ENCODE peak calls at places on chromosome 11, in seven cellular contexts. One of them, this sample, is unnamed.

GRCh38 chr11:112628676-112629075 is 332.5 kb upstream of the NCAM1 start:
- DNase-seq in activated CD4-positive, alpha-beta T cell treated with anti-CD3 and anti-CD28 coated beads, Interleukin-2, amount 50 U/mL, for 4 hours: no peak
- DNase-seq in A549: no peak
- DNase-seq in cardiac muscle cell: no peak
- DNase-seq in EH: no peak
- DNase-seq in dorsolateral prefrontal cortex: no peak
- DNase-seq in endodermal cell: no peak
- DNase-seq in this sample: no peak

GRCh38 chr11:87926250-87926970 is 248.8 kb downstream of the RAB38 start:
- DNase-seq in activated CD4-positive, alpha-beta T cell treated with anti-CD3 and anti-CD28 coated beads, Interleukin-2, amount 50 U/mL, for 4 hours: no peak
- DNase-seq in A549: no peak
- DNase-seq in cardiac muscle cell: peak
- DNase-seq in EH: peak
- DNase-seq in dorsolateral prefrontal cortex: no peak
- DNase-seq in endodermal cell: peak
- DNase-seq in this sample: peak

GRCh38 chr11:67640021-67640757 is 626 bp upstream of the TBX10 start:
- DNase-seq in activated CD4-positive, alpha-beta T cell treated with anti-CD3 and anti-CD28 coated beads, Interleukin-2, amount 50 U/mL, for 4 hours: peak
- DNase-seq in A549: peak
- DNase-seq in cardiac muscle cell: peak
- DNase-seq in EH: peak
- DNase-seq in dorsolateral prefrontal cortex: peak
- DNase-seq in endodermal cell: peak
- DNase-seq in this sample: peak

GRCh38 chr11:132874638-132875037 is 657.7 kb downstream of the OPCML start:
- DNase-seq in activated CD4-positive, alpha-beta T cell treated with anti-CD3 and anti-CD28 coated beads, Interleukin-2, amount 50 U/mL, for 4 hours: no peak
- DNase-seq in A549: no peak
- DNase-seq in cardiac muscle cell: peak
- DNase-seq in EH: peak
- DNase-seq in dorsolateral prefrontal cortex: no peak
- DNase-seq in endodermal cell: no peak
- DNase-seq in this sample: peak

GRCh38 chr11:22567759-22568158 is 57.9 kb downstream of the FANCF start:
- DNase-seq in activated CD4-positive, alpha-beta T cell treated with anti-CD3 and anti-CD28 coated beads, Interleukin-2, amount 50 U/mL, for 4 hours: no peak
- DNase-seq in A549: no peak
- DNase-seq in cardiac muscle cell: no peak
- DNase-seq in EH: no peak
- DNase-seq in dorsolateral prefrontal cortex: no peak
- DNase-seq in endodermal cell: no peak
- DNase-seq in this sample: no peak

GRCh38 chr11:64629103-64629502 is 38.1 kb downstream of the SLC22A12 start:
- DNase-seq in activated CD4-positive, alpha-beta T cell treated with anti-CD3 and anti-CD28 coated beads, Interleukin-2, amount 50 U/mL, for 4 hours: no peak
- DNase-seq in A549: no peak
- DNase-seq in cardiac muscle cell: no peak
- DNase-seq in EH: no peak
- DNase-seq in dorsolateral prefrontal cortex: no peak
- DNase-seq in endodermal cell: no peak
- DNase-seq in this sample: no peak

GRCh38 chr11:45896392-45897068 is 10.5 kb downstream of the FREY1 start:
- DNase-seq in activated CD4-positive, alpha-beta T cell treated with anti-CD3 and anti-CD28 coated beads, Interleukin-2, amount 50 U/mL, for 4 hours: no peak
- DNase-seq in A549: no peak
- DNase-seq in cardiac muscle cell: no peak
- DNase-seq in EH: no peak
- DNase-seq in dorsolateral prefrontal cortex: no peak
- DNase-seq in endodermal cell: peak
- DNase-seq in this sample: no peak

GRCh38 chr11:123268118-123268517 is 73.1 kb upstream of the CLMP start:
- DNase-seq in activated CD4-positive, alpha-beta T cell treated with anti-CD3 and anti-CD28 coated beads, Interleukin-2, amount 50 U/mL, for 4 hours: no peak
- DNase-seq in A549: no peak
- DNase-seq in cardiac muscle cell: no peak
- DNase-seq in EH: no peak
- DNase-seq in dorsolateral prefrontal cortex: no peak
- DNase-seq in endodermal cell: no peak
- DNase-seq in this sample: no peak

GRCh38 chr11:118095967-118096367 is 9.2 kb upstream of the SMIM35 start:
- DNase-seq in activated CD4-positive, alpha-beta T cell treated with anti-CD3 and anti-CD28 coated beads, Interleukin-2, amount 50 U/mL, for 4 hours: no peak
- DNase-seq in A549: no peak
- DNase-seq in cardiac muscle cell: no peak
- DNase-seq in EH: no peak
- DNase-seq in dorsolateral prefrontal cortex: no peak
- DNase-seq in endodermal cell: no peak
- DNase-seq in this sample: no peak

GRCh38 chr11:78860720-78861422 is 286.2 kb upstream of the NARS2 start:
- DNase-seq in activated CD4-positive, alpha-beta T cell treated with anti-CD3 and anti-CD28 coated beads, Interleukin-2, amount 50 U/mL, for 4 hours: no peak
- DNase-seq in A549: no peak
- DNase-seq in cardiac muscle cell: peak
- DNase-seq in EH: peak
- DNase-seq in dorsolateral prefrontal cortex: no peak
- DNase-seq in endodermal cell: peak
- DNase-seq in this sample: peak

GRCh38 chr11:75386912-75387311 is 12.4 kb upstream of the RPS3 start:
- DNase-seq in activated CD4-positive, alpha-beta T cell treated with anti-CD3 and anti-CD28 coated beads, Interleukin-2, amount 50 U/mL, for 4 hours: no peak
- DNase-seq in A549: no peak
- DNase-seq in cardiac muscle cell: no peak
- DNase-seq in EH: peak
- DNase-seq in dorsolateral prefrontal cortex: no peak
- DNase-seq in endodermal cell: no peak
- DNase-seq in this sample: no peak

GRCh38 chr11:73623651-73624050 is 22.7 kb upstream of the PLEKHB1 start:
- DNase-seq in activated CD4-positive, alpha-beta T cell treated with anti-CD3 and anti-CD28 coated beads, Interleukin-2, amount 50 U/mL, for 4 hours: no peak
- DNase-seq in A549: no peak
- DNase-seq in cardiac muscle cell: peak
- DNase-seq in EH: no peak
- DNase-seq in dorsolateral prefrontal cortex: peak
- DNase-seq in endodermal cell: no peak
- DNase-seq in this sample: no peak

GRCh38 chr11:60111793-60112192 is 23.3 kb downstream of the MS4A2 start:
- DNase-seq in activated CD4-positive, alpha-beta T cell treated with anti-CD3 and anti-CD28 coated beads, Interleukin-2, amount 50 U/mL, for 4 hours: no peak
- DNase-seq in A549: no peak
- DNase-seq in cardiac muscle cell: no peak
- DNase-seq in EH: no peak
- DNase-seq in dorsolateral prefrontal cortex: no peak
- DNase-seq in endodermal cell: no peak
- DNase-seq in this sample: no peak

GRCh38 chr11:43580735-43581369 is 99.7 kb upstream of the HSD17B12 start:
- DNase-seq in activated CD4-positive, alpha-beta T cell treated with anti-CD3 and anti-CD28 coated beads, Interleukin-2, amount 50 U/mL, for 4 hours: no peak
- DNase-seq in A549: no peak
- DNase-seq in cardiac muscle cell: no peak
- DNase-seq in EH: peak
- DNase-seq in dorsolateral prefrontal cortex: peak
- DNase-seq in endodermal cell: peak
- DNase-seq in this sample: peak

GRCh38 chr11:33377100-33377851 is 120.1 kb downstream of the HIPK3 start:
- DNase-seq in activated CD4-positive, alpha-beta T cell treated with anti-CD3 and anti-CD28 coated beads, Interleukin-2, amount 50 U/mL, for 4 hours: no peak
- DNase-seq in A549: no peak
- DNase-seq in cardiac muscle cell: peak
- DNase-seq in EH: peak
- DNase-seq in dorsolateral prefrontal cortex: no peak
- DNase-seq in endodermal cell: no peak
- DNase-seq in this sample: peak

GRCh38 chr11:131579932-131580387 is 209.5 kb downstream of the NTM start:
- DNase-seq in activated CD4-positive, alpha-beta T cell treated with anti-CD3 and anti-CD28 coated beads, Interleukin-2, amount 50 U/mL, for 4 hours: no peak
- DNase-seq in A549: peak
- DNase-seq in cardiac muscle cell: peak
- DNase-seq in EH: peak
- DNase-seq in dorsolateral prefrontal cortex: peak
- DNase-seq in endodermal cell: peak
- DNase-seq in this sample: peak

GRCh38 chr11:64357904-64358535 is 942 bp upstream of the RPS6KA4 start:
- DNase-seq in activated CD4-positive, alpha-beta T cell treated with anti-CD3 and anti-CD28 coated beads, Interleukin-2, amount 50 U/mL, for 4 hours: no peak
- DNase-seq in A549: peak
- DNase-seq in cardiac muscle cell: no peak
- DNase-seq in EH: peak
- DNase-seq in dorsolateral prefrontal cortex: no peak
- DNase-seq in endodermal cell: peak
- DNase-seq in this sample: no peak

GRCh38 chr11:75052457-75052856 is 44.2 kb downstream of the OR2AT4 start:
- DNase-seq in activated CD4-positive, alpha-beta T cell treated with anti-CD3 and anti-CD28 coated beads, Interleukin-2, amount 50 U/mL, for 4 hours: no peak
- DNase-seq in A549: no peak
- DNase-seq in cardiac muscle cell: no peak
- DNase-seq in EH: no peak
- DNase-seq in dorsolateral prefrontal cortex: no peak
- DNase-seq in endodermal cell: no peak
- DNase-seq in this sample: no peak

GRCh38 chr11:95229199-95230053 is 1.6 kb downstream of the SESN3 start:
- DNase-seq in activated CD4-positive, alpha-beta T cell treated with anti-CD3 and anti-CD28 coated beads, Interleukin-2, amount 50 U/mL, for 4 hours: no peak
- DNase-seq in A549: no peak
- DNase-seq in cardiac muscle cell: peak
- DNase-seq in EH: no peak
- DNase-seq in dorsolateral prefrontal cortex: no peak
- DNase-seq in endodermal cell: no peak
- DNase-seq in this sample: peak

GRCh38 chr11:20293531-20293930 is 70.0 kb upstream of the HTATIP2 start:
- DNase-seq in activated CD4-positive, alpha-beta T cell treated with anti-CD3 and anti-CD28 coated beads, Interleukin-2, amount 50 U/mL, for 4 hours: no peak
- DNase-seq in A549: no peak
- DNase-seq in cardiac muscle cell: no peak
- DNase-seq in EH: no peak
- DNase-seq in dorsolateral prefrontal cortex: no peak
- DNase-seq in endodermal cell: no peak
- DNase-seq in this sample: no peak

GRCh38 chr11:10208045-10208674 is 85.9 kb downstream of the SBF2 start:
- DNase-seq in activated CD4-positive, alpha-beta T cell treated with anti-CD3 and anti-CD28 coated beads, Interleukin-2, amount 50 U/mL, for 4 hours: no peak
- DNase-seq in A549: peak
- DNase-seq in cardiac muscle cell: peak
- DNase-seq in EH: peak
- DNase-seq in dorsolateral prefrontal cortex: no peak
- DNase-seq in endodermal cell: no peak
- DNase-seq in this sample: peak

GRCh38 chr11:119101367-119101758 is 290 bp downstream of the DPAGT1 start:
- DNase-seq in activated CD4-positive, alpha-beta T cell treated with anti-CD3 and anti-CD28 coated beads, Interleukin-2, amount 50 U/mL, for 4 hours: no peak
- DNase-seq in A549: no peak
- DNase-seq in cardiac muscle cell: no peak
- DNase-seq in EH: no peak
- DNase-seq in dorsolateral prefrontal cortex: no peak
- DNase-seq in endodermal cell: no peak
- DNase-seq in this sample: no peak

GRCh38 chr11:124623861-124624525 is 1.3 kb downstream of the TBRG1 start:
- DNase-seq in activated CD4-positive, alpha-beta T cell treated with anti-CD3 and anti-CD28 coated beads, Interleukin-2, amount 50 U/mL, for 4 hours: no peak
- DNase-seq in A549: no peak
- DNase-seq in cardiac muscle cell: peak
- DNase-seq in EH: peak
- DNase-seq in dorsolateral prefrontal cortex: no peak
- DNase-seq in endodermal cell: no peak
- DNase-seq in this sample: peak

GRCh38 chr11:128501576-128502549 is 85.5 kb downstream of the ETS1 start:
- DNase-seq in activated CD4-positive, alpha-beta T cell treated with anti-CD3 and anti-CD28 coated beads, Interleukin-2, amount 50 U/mL, for 4 hours: no peak
- DNase-seq in A549: no peak
- DNase-seq in cardiac muscle cell: peak
- DNase-seq in EH: peak
- DNase-seq in dorsolateral prefrontal cortex: peak
- DNase-seq in endodermal cell: no peak
- DNase-seq in this sample: peak

GRCh38 chr11:76627541-76628082 is 42.9 kb downstream of the LRRC32 start:
- DNase-seq in activated CD4-positive, alpha-beta T cell treated with anti-CD3 and anti-CD28 coated beads, Interleukin-2, amount 50 U/mL, for 4 hours: no peak
- DNase-seq in A549: no peak
- DNase-seq in cardiac muscle cell: no peak
- DNase-seq in EH: no peak
- DNase-seq in dorsolateral prefrontal cortex: no peak
- DNase-seq in endodermal cell: no peak
- DNase-seq in this sample: no peak

GRCh38 chr11:9852465-9852864 is 188.6 kb downstream of the SWAP70 start:
- DNase-seq in activated CD4-positive, alpha-beta T cell treated with anti-CD3 and anti-CD28 coated beads, Interleukin-2, amount 50 U/mL, for 4 hours: no peak
- DNase-seq in A549: no peak
- DNase-seq in cardiac muscle cell: no peak
- DNase-seq in EH: peak
- DNase-seq in dorsolateral prefrontal cortex: no peak
- DNase-seq in endodermal cell: no peak
- DNase-seq in this sample: no peak

GRCh38 chr11:13535819-13536218 is 40.0 kb upstream of the PTH start:
- DNase-seq in activated CD4-positive, alpha-beta T cell treated with anti-CD3 and anti-CD28 coated beads, Interleukin-2, amount 50 U/mL, for 4 hours: no peak
- DNase-seq in A549: no peak
- DNase-seq in cardiac muscle cell: no peak
- DNase-seq in EH: no peak
- DNase-seq in dorsolateral prefrontal cortex: no peak
- DNase-seq in endodermal cell: peak
- DNase-seq in this sample: no peak

GRCh38 chr11:44096360-44097188 is 1.1 kb downstream of the EXT2 start:
- DNase-seq in activated CD4-positive, alpha-beta T cell treated with anti-CD3 and anti-CD28 coated beads, Interleukin-2, amount 50 U/mL, for 4 hours: peak
- DNase-seq in A549: peak
- DNase-seq in cardiac muscle cell: peak
- DNase-seq in EH: peak
- DNase-seq in dorsolateral prefrontal cortex: no peak
- DNase-seq in endodermal cell: no peak
- DNase-seq in this sample: peak

GRCh38 chr11:8863838-8864237 is 47.2 kb upstream of the AKIP1 start:
- DNase-seq in activated CD4-positive, alpha-beta T cell treated with anti-CD3 and anti-CD28 coated beads, Interleukin-2, amount 50 U/mL, for 4 hours: no peak
- DNase-seq in A549: no peak
- DNase-seq in cardiac muscle cell: peak
- DNase-seq in EH: peak
- DNase-seq in dorsolateral prefrontal cortex: no peak
- DNase-seq in endodermal cell: no peak
- DNase-seq in this sample: peak

GRCh38 chr11:3014314-3014938 is 22.3 kb upstream of the NAP1L4 start:
- DNase-seq in activated CD4-positive, alpha-beta T cell treated with anti-CD3 and anti-CD28 coated beads, Interleukin-2, amount 50 U/mL, for 4 hours: peak
- DNase-seq in A549: no peak
- DNase-seq in cardiac muscle cell: no peak
- DNase-seq in EH: no peak
- DNase-seq in dorsolateral prefrontal cortex: no peak
- DNase-seq in endodermal cell: no peak
- DNase-seq in this sample: no peak

GRCh38 chr11:3177931-3178330 is 12.8 kb upstream of the OSBPL5 start:
- DNase-seq in activated CD4-positive, alpha-beta T cell treated with anti-CD3 and anti-CD28 coated beads, Interleukin-2, amount 50 U/mL, for 4 hours: no peak
- DNase-seq in A549: no peak
- DNase-seq in cardiac muscle cell: no peak
- DNase-seq in EH: peak
- DNase-seq in dorsolateral prefrontal cortex: no peak
- DNase-seq in endodermal cell: no peak
- DNase-seq in this sample: no peak

GRCh38 chr11:110984147-110984546 is 261.4 kb upstream of the POU2AF2 start:
- DNase-seq in activated CD4-positive, alpha-beta T cell treated with anti-CD3 and anti-CD28 coated beads, Interleukin-2, amount 50 U/mL, for 4 hours: no peak
- DNase-seq in A549: no peak
- DNase-seq in cardiac muscle cell: peak
- DNase-seq in EH: peak
- DNase-seq in dorsolateral prefrontal cortex: no peak
- DNase-seq in endodermal cell: no peak
- DNase-seq in this sample: peak

GRCh38 chr11:78605296-78605695 is 30.6 kb upstream of the NARS2 start:
- DNase-seq in activated CD4-positive, alpha-beta T cell treated with anti-CD3 and anti-CD28 coated beads, Interleukin-2, amount 50 U/mL, for 4 hours: no peak
- DNase-seq in A549: no peak
- DNase-seq in cardiac muscle cell: peak
- DNase-seq in EH: peak
- DNase-seq in dorsolateral prefrontal cortex: no peak
- DNase-seq in endodermal cell: no peak
- DNase-seq in this sample: no peak

GRCh38 chr11:69008774-69009440 is 4.1 kb downstream of the MRGPRF start:
- DNase-seq in activated CD4-positive, alpha-beta T cell treated with anti-CD3 and anti-CD28 coated beads, Interleukin-2, amount 50 U/mL, for 4 hours: no peak
- DNase-seq in A549: peak
- DNase-seq in cardiac muscle cell: peak
- DNase-seq in EH: peak
- DNase-seq in dorsolateral prefrontal cortex: no peak
- DNase-seq in endodermal cell: peak
- DNase-seq in this sample: peak